ENCODE peak calls at places on chromosome 4, in eight cellular contexts. U, N, C, I, O, E, J and H are unnamed samples.

GRCh38 chr4:184094532-184095192 is 123.0 kb downstream of the ENPP6 start:
- DNase-seq in U (no peak), N (no peak), C (no peak), I (no peak), O (no peak), E (no peak), J (no peak), H (no peak)

GRCh38 chr4:83339573-83339972 is 4.9 kb upstream of the HPSE start:
- DNase-seq in U (no peak), N (no peak), C (no peak), I (no peak), O (no peak), E (no peak), J (no peak), H (no peak)

GRCh38 chr4:63700569-63700968 is 708.7 kb downstream of the TECRL start:
- DNase-seq in U (no peak), N (no peak), C (no peak), I (no peak), O (no peak), E (no peak), J (no peak), H (no peak)

GRCh38 chr4:86744570-86744969 is 104.6 kb downstream of the SLC10A6 start:
- DNase-seq in U (no peak), N (no peak), C (no peak), I (no peak), O (no peak), E (no peak), J (no peak), H (no peak)

GRCh38 chr4:146643812-146644401 is 5.2 kb downstream of the POU4F2 start:
- DNase-seq in U (peak; percentile 48), N (no peak), C (no peak), I (no peak), O (peak; percentile 49), E (peak; percentile 23), J (no peak), H (no peak)

GRCh38 chr4:11908205-11908604 is 479.5 kb upstream of the HS3ST1 start:
- DNase-seq in U (no peak), N (no peak), C (no peak), I (no peak), O (no peak), E (no peak), J (no peak), H (no peak)

GRCh38 chr4:88738146-88738545 is 40.5 kb upstream of the NAP1L5 start:
- DNase-seq in U (no peak), N (no peak), C (no peak), I (no peak), O (no peak), E (no peak), J (no peak), H (no peak)

GRCh38 chr4:81786063-81786763 is 314.5 kb upstream of the RASGEF1B start:
- DNase-seq in U (no peak), N (no peak), C (no peak), I (no peak), O (peak; percentile 77), E (no peak), J (no peak), H (no peak)

GRCh38 chr4:7015383-7016035 is 27.7 kb upstream of the TADA2B start:
- DNase-seq in U (no peak), N (no peak), C (no peak), I (no peak), O (peak; percentile 66), E (peak; percentile 48), J (no peak), H (no peak)

GRCh38 chr4:40626183-40626990 is 3.3 kb downstream of the RBM47 start:
- DNase-seq in U (no peak), N (no peak), C (no peak), I (no peak), O (peak; percentile 49), E (peak; percentile 60), J (peak; percentile 50), H (no peak)

GRCh38 chr4:89929425-89930272 is 35.0 kb downstream of the MMRN1 start:
- DNase-seq in U (peak; percentile 2), N (peak; percentile 50), C (no peak), I (peak; percentile 11), O (no peak), E (peak; percentile 6), J (peak; percentile 19), H (no peak)

GRCh38 chr4:155434904-155435303 is 58.1 kb upstream of the MAP9 start:
- DNase-seq in U (no peak), N (no peak), C (no peak), I (no peak), O (peak; percentile 55), E (no peak), J (peak; percentile 25), H (no peak)

GRCh38 chr4:103303011-103303410 is 104.9 kb upstream of the CENPE start:
- DNase-seq in U (no peak), N (no peak), C (no peak), I (no peak), O (no peak), E (no peak), J (no peak), H (no peak)

GRCh38 chr4:77921701-77922100 is 59.1 kb downstream of the MRPL1 start:
- DNase-seq in U (peak; percentile 28), N (no peak), C (no peak), I (peak; percentile 90), O (peak; percentile 95), E (peak; percentile 95), J (peak; percentile 91), H (no peak)

GRCh38 chr4:125254111-125254510 is 60.6 kb upstream of the FAT4 start:
- DNase-seq in U (no peak), N (no peak), C (no peak), I (peak; percentile 70), O (peak; percentile 9), E (peak; percentile 57), J (peak; percentile 78), H (no peak)

GRCh38 chr4:53906786-53907185 is 157.6 kb downstream of the CHIC2 start:
- DNase-seq in U (no peak), N (no peak), C (no peak), I (peak; percentile 23), O (no peak), E (no peak), J (peak; percentile 21), H (no peak)

GRCh38 chr4:126548890-126549289 is 1083.9 kb upstream of the INTU start:
- DNase-seq in U (no peak), N (no peak), C (no peak), I (no peak), O (no peak), E (no peak), J (no peak), H (no peak)

GRCh38 chr4:86307432-86307831 is 52.4 kb downstream of the MAPK10 start:
- DNase-seq in U (no peak), N (no peak), C (no peak), I (peak; percentile 1), O (peak; percentile 30), E (peak; percentile 36), J (peak; percentile 44), H (no peak)

GRCh38 chr4:146957252-146957651 is 11.6 kb upstream of the TTC29 start:
- DNase-seq in U (peak; percentile 4), N (no peak), C (no peak), I (peak; percentile 93), O (peak; percentile 13), E (peak; percentile 93), J (peak; percentile 58), H (no peak)

GRCh38 chr4:132958457-132959263 is 190.4 kb upstream of the PCDH10 start:
- DNase-seq in U (no peak), N (peak; percentile 37), C (no peak), I (no peak), O (no peak), E (no peak), J (no peak), H (no peak)

GRCh38 chr4:158606969-158607368 is 64.7 kb downstream of the C4orf46 start:
- DNase-seq in U (no peak), N (no peak), C (no peak), I (no peak), O (no peak), E (no peak), J (no peak), H (no peak)

GRCh38 chr4:2583092-2583491 is 46.6 kb downstream of the FAM193A start:
- DNase-seq in U (no peak), N (no peak), C (no peak), I (no peak), O (no peak), E (no peak), J (no peak), H (no peak)

GRCh38 chr4:119729815-119730643 is 101.4 kb upstream of the PDE5A start:
- DNase-seq in U (no peak), N (no peak), C (no peak), I (peak; percentile 81), O (peak; percentile 73), E (peak; percentile 97), J (peak; percentile 97), H (peak; percentile 58)

GRCh38 chr4:147118523-147118922 is 172.9 kb upstream of the TTC29 start:
- DNase-seq in U (no peak), N (no peak), C (no peak), I (no peak), O (peak; percentile 85), E (peak; percentile 65), J (peak; percentile 81), H (no peak)

GRCh38 chr4:2925496-2925895 is 37.7 kb downstream of the NOP14 start:
- DNase-seq in U (no peak), N (no peak), C (no peak), I (no peak), O (no peak), E (no peak), J (no peak), H (no peak)

GRCh38 chr4:74117024-74117534 is 18.1 kb upstream of the CXCL2 start:
- DNase-seq in U (no peak), N (no peak), C (peak; percentile 66), I (peak; percentile 61), O (peak; percentile 97), E (peak; percentile 97), J (peak; percentile 98), H (peak; percentile 68)

GRCh38 chr4:2356123-2357069 is 62.0 kb downstream of the ZFYVE28 start:
- DNase-seq in U (no peak), N (no peak), C (no peak), I (no peak), O (no peak), E (no peak), J (no peak), H (no peak)

GRCh38 chr4:17310269-17310652 is 201.6 kb downstream of the QDPR start:
- DNase-seq in U (no peak), N (no peak), C (no peak), I (peak; percentile 22), O (peak; percentile 24), E (peak; percentile 81), J (peak; percentile 56), H (no peak)

GRCh38 chr4:183626168-183626567 is 32.8 kb downstream of the RWDD4 start:
- DNase-seq in U (no peak), N (no peak), C (no peak), I (no peak), O (no peak), E (no peak), J (no peak), H (no peak)

GRCh38 chr4:179625391-179625790 is 2183.2 kb upstream of the AGA start:
- DNase-seq in U (no peak), N (no peak), C (no peak), I (peak; percentile 30), O (no peak), E (peak; percentile 95), J (peak; percentile 38), H (no peak)

GRCh38 chr4:91171217-91171616 is 1044.0 kb downstream of the CCSER1 start:
- DNase-seq in U (no peak), N (no peak), C (no peak), I (no peak), O (no peak), E (peak; percentile 2), J (no peak), H (no peak)

GRCh38 chr4:126023946-126024345 is 709.2 kb downstream of the FAT4 start:
- DNase-seq in U (no peak), N (no peak), C (no peak), I (no peak), O (peak; percentile 8), E (peak; percentile 15), J (no peak), H (no peak)

GRCh38 chr4:10655968-10656367 is 28.6 kb downstream of the CLNK start:
- DNase-seq in U (no peak), N (no peak), C (no peak), I (peak; percentile 55), O (peak; percentile 40), E (peak; percentile 79), J (peak; percentile 84), H (no peak)

GRCh38 chr4:183398298-183399129 is 45.9 kb upstream of the CDKN2AIP start:
- DNase-seq in U (peak; percentile 86), N (peak; percentile 57), C (peak; percentile 80), I (peak; percentile 62), O (peak; percentile 84), E (peak; percentile 76), J (peak; percentile 80), H (peak; percentile 76)